ENCODE peak calls at places on chromosomes 3 and 15, in eight cellular contexts. B is H1, R is HepG2, C is K562, J is HCT116, U is SK-N-SH, E is GM23338, G is GM12878. X is an unnamed sample.

GRCh38 chr3:71064976-71065763 is 518.4 kb downstream of the FOXP1 start:
- DNase-seq in B (no peak), R (peak), C (peak), J (no peak), U (no peak), E (peak), G (no peak), X (peak)

GRCh38 chr15:47356297-47356696 is 361.0 kb upstream of the SEMA6D start:
- DNase-seq in B (no peak), R (no peak), C (no peak), J (no peak), U (no peak), E (no peak), G (no peak), X (no peak)

GRCh38 chr15:78374436-78375393 is 34.6 kb downstream of the CRABP1 start:
- DNase-seq in B (no peak), R (peak), C (peak), J (peak), U (no peak), E (no peak), G (no peak), X (no peak)

GRCh38 chr15:89184886-89185526 is 36.4 kb downstream of the RLBP1 start:
- DNase-seq in B (no peak), R (no peak), C (no peak), J (no peak), U (no peak), E (no peak), G (no peak), X (no peak)

GRCh38 chr3:89740881-89741177 is 633.4 kb downstream of the EPHA3 start:
- DNase-seq in B (no peak), R (no peak), C (no peak), J (no peak), U (no peak), E (no peak), G (no peak), X (no peak)

GRCh38 chr3:69505770-69506407 is 120.0 kb upstream of the FRMD4B start:
- DNase-seq in B (no peak), R (no peak), C (no peak), J (no peak), U (no peak), E (no peak), G (no peak), X (peak)

GRCh38 chr3:143596957-143597642 is 251.2 kb downstream of the SLC9A9 start:
- DNase-seq in B (no peak), R (no peak), C (peak), J (no peak), U (no peak), E (peak), G (no peak), X (no peak)

GRCh38 chr3:138459619-138460535 is 25.5 kb downstream of the ESYT3 start:
- DNase-seq in B (no peak), R (no peak), C (no peak), J (no peak), U (no peak), E (no peak), G (no peak), X (no peak)

GRCh38 chr3:193974147-193974546 is 161.8 kb upstream of the HES1 start:
- DNase-seq in B (no peak), R (no peak), C (no peak), J (no peak), U (no peak), E (no peak), G (no peak), X (peak)

GRCh38 chr15:35393403-35393802 is 152.6 kb downstream of the DPH6 start:
- DNase-seq in B (no peak), R (no peak), C (no peak), J (no peak), U (no peak), E (no peak), G (no peak), X (no peak)

GRCh38 chr3:52004158-52004787 is 8.6 kb upstream of the RPL29 start:
- DNase-seq in B (no peak), R (peak), C (peak), J (no peak), U (peak), E (peak), G (no peak), X (peak)

GRCh38 chr3:14922863-14923262 is 24.5 kb upstream of the NR2C2 start:
- DNase-seq in B (no peak), R (no peak), C (no peak), J (no peak), U (no peak), E (no peak), G (no peak), X (no peak)

GRCh38 chr3:39521456-39521855 is 54.0 kb downstream of the MOBP start:
- DNase-seq in B (no peak), R (no peak), C (no peak), J (no peak), U (no peak), E (no peak), G (no peak), X (no peak)

GRCh38 chr3:72144773-72145505 is 360.0 kb upstream of the PROK2 start:
- DNase-seq in B (no peak), R (peak), C (peak), J (no peak), U (peak), E (no peak), G (no peak), X (no peak)

GRCh38 chr3:62373215-62373614 is at the start of gene FEZF2:
- DNase-seq in B (no peak), R (no peak), C (no peak), J (no peak), U (peak), E (peak), G (no peak), X (no peak)

GRCh38 chr3:29693863-29694262 is 413.0 kb downstream of the RBMS3 start:
- DNase-seq in B (peak), R (no peak), C (no peak), J (peak), U (peak), E (peak), G (no peak), X (peak)

GRCh38 chr15:31866248-31866647 is 164.1 kb upstream of the CHRNA7 start:
- DNase-seq in B (no peak), R (no peak), C (no peak), J (no peak), U (no peak), E (no peak), G (no peak), X (no peak)

GRCh38 chr3:128456776-128457715 is 9.6 kb downstream of the DNAJB8 start:
- DNase-seq in B (no peak), R (no peak), C (peak), J (no peak), U (peak), E (peak), G (no peak), X (no peak)

GRCh38 chr3:141393151-141394076 is 25.1 kb downstream of the ZBTB38 start:
- DNase-seq in B (no peak), R (no peak), C (no peak), J (no peak), U (peak), E (peak), G (no peak), X (no peak)

GRCh38 chr3:62632510-62633294 is 242.5 kb downstream of the CADPS start:
- DNase-seq in B (no peak), R (no peak), C (no peak), J (no peak), U (no peak), E (peak), G (no peak), X (no peak)

GRCh38 chr3:168341192-168341816 is 245.6 kb upstream of the GOLIM4 start:
- DNase-seq in B (no peak), R (no peak), C (no peak), J (no peak), U (peak), E (no peak), G (no peak), X (no peak)

GRCh38 chr15:84734794-84735479 is 13.5 kb upstream of the ZNF592 start:
- DNase-seq in B (peak), R (peak), C (peak), J (peak), U (no peak), E (peak), G (peak), X (no peak)

GRCh38 chr15:67179411-67179995 is 75.0 kb downstream of the AAGAB start:
- DNase-seq in B (no peak), R (no peak), C (no peak), J (no peak), U (no peak), E (no peak), G (no peak), X (no peak)

GRCh38 chr3:55571913-55572312 is 84.8 kb upstream of the WNT5A start:
- DNase-seq in B (peak), R (peak), C (no peak), J (no peak), U (no peak), E (peak), G (no peak), X (no peak)

GRCh38 chr3:32708672-32709283 is 23.8 kb downstream of the CNOT10 start:
- DNase-seq in B (no peak), R (no peak), C (peak), J (no peak), U (no peak), E (no peak), G (no peak), X (no peak)

GRCh38 chr3:114175204-114175987 is 3.5 kb downstream of the DRD3 start:
- DNase-seq in B (no peak), R (no peak), C (no peak), J (no peak), U (no peak), E (no peak), G (no peak), X (no peak)
- H3K4me3 ChIP-seq in B (no peak), R (no peak), C (no peak), J (no peak), U (no peak), E (no peak), G (no peak), X (no peak)

DNA sequence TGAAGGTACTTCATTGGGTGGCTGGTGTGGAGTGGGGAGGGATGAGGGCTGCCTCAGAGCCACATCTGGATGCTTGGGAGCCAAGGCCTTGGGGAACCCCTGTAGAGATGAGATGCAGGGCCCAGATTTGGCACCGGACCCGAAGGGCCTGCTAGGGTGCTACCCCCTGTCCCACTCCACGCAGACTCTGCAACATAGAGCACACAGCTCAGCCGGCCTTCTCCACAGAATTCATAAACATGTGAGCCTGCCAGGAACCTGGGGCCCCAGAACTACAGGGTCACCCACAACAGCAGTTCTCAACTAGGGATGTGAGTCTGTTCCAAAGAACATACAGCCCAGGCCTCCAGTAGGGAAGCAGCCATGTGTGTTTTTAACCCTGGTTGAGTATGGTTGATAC is 62.8 kb downstream of the LRIG1 start:
- DNase-seq in B (no peak), R (no peak), C (no peak), J (no peak), U (no peak), E (no peak), G (no peak), X (no peak)
- TF ChIP-seq POLR2AphosphoS5 in B (no peak), R (no peak), C (no peak), J (no peak), U (no peak), E (no peak), G (no peak), X (no peak)

GRCh38 chr3:158095302-158095997 is 10.8 kb downstream of the SHOX2 start:
- DNase-seq in B (no peak), R (no peak), C (no peak), J (no peak), U (no peak), E (peak), G (no peak), X (peak)

GRCh38 chr3:158097571-158098553 is 8.4 kb downstream of the SHOX2 start:
- DNase-seq in B (peak), R (peak), C (no peak), J (no peak), U (no peak), E (peak), G (peak), X (peak)

GRCh38 chr3:158098834-158099424 is 7.3 kb downstream of the SHOX2 start:
- DNase-seq in B (no peak), R (no peak), C (no peak), J (no peak), U (no peak), E (peak), G (no peak), X (no peak)

GRCh38 chr3:158094917-158095301 is 11.3 kb downstream of the SHOX2 start:
- DNase-seq in B (no peak), R (no peak), C (no peak), J (no peak), U (no peak), E (no peak), G (no peak), X (no peak)

DNA sequence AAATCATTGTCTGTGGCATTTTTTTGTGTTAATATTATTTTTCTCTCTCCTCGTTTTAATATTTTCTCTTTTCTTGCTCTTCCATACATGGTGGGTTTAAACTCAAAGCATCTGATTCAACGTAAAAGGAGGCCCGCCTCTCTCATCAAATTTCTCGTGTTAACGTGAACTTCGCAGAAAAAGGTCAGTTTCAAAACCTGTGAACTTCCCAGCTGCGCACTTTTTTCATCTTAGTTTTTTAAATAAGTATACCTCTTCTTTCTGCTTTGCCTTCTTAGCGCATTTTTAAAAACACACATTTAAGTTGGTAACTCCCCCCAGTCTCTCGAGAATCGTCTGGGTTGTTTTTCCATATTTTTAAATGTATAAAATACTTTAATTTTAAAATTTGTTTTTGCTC is 9.1 kb downstream of the SHOX2 start:
- DNase-seq in B (no peak), R (no peak), C (no peak), J (no peak), U (no peak), E (no peak), G (no peak), X (no peak)
- H3K4me2 ChIP-seq in B (peak), R (peak), C (no peak), J (no peak), U (no peak), E (peak), G (peak), X (no peak)

GRCh38 chr3:160049570-160049969 is 60.9 kb downstream of the IL12A start:
- DNase-seq in B (no peak), R (no peak), C (no peak), J (no peak), U (peak), E (no peak), G (no peak), X (no peak)

GRCh38 chr3:160055659-160056058 is 67.0 kb downstream of the IL12A start:
- DNase-seq in B (no peak), R (no peak), C (no peak), J (no peak), U (no peak), E (no peak), G (no peak), X (no peak)

GRCh38 chr3:160053048-160053391 is 64.4 kb downstream of the IL12A start:
- DNase-seq in B (no peak), R (no peak), C (no peak), J (no peak), U (no peak), E (no peak), G (no peak), X (no peak)

GRCh38 chr3:160050019-160050418 is 61.4 kb downstream of the IL12A start:
- DNase-seq in B (no peak), R (no peak), C (no peak), J (no peak), U (no peak), E (no peak), G (no peak), X (no peak)

DNA sequence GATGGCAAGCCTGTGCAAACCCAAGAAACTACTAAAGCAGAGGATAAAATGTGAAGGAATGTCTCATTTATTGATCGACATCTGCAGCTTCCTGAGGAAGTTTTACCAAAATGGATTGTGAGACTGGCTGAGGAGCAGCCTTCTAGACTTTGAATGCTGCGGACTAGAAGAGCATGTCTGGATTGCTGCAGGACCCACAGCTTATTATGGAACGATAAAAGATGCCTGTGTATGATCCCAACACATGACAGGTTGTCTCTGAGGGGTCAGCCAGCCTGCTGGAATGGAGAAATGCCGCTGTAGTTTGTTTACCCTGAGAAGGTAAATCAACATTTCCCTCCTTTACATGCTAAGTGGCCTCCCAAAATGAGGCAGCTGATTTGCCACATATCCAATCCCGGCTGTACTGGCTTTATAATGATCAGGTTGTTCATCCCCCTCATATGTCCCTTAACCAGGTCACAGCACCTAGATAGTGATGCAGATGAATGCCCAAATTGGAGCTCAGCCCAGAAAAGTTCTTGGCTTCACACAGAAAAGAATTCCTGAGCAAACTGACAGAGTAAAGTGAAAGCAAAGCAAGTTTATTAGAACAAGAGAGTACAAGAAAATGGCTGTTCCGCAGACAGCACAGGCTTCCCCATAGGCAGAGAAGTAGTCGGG is 63.9 kb downstream of the IL12A start:
- DNase-seq in B (no peak), R (no peak), C (no peak), J (no peak), U (peak), E (no peak), G (no peak), X (no peak)
- H3K4me3 ChIP-seq in B (no peak), R (peak), C (no peak), J (no peak), U (no peak), E (no peak), G (no peak), X (no peak)

DNA sequence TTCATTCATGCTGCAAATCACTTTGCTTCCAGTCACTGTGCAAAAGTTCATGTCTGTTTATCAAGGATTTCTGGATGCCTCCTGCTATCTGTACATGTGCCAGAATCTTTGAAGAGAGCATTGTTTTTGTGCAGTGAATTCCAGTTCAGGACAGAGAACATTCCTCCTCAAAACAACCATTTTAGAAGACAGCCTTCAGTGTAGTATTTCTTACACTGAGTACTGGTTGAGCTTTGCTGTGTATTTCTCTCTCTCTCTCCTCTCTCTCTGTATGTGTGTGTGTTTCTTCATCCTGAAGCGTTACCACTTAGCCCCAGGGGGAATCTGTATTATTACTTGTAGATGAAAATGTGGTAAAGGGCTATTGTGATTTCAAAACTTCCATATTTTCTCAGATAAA is 123.8 kb upstream of the CHL1 start:
- DNase-seq in B (no peak), R (no peak), C (no peak), J (no peak), U (no peak), E (no peak), G (no peak), X (no peak)
- TF ChIP-seq POLR2AphosphoS5 in B (no peak), R (no peak), C (no peak), J (no peak), U (no peak), E (no peak), G (no peak), X (no peak)

GRCh38 chr3:58175429-58176184 is 35.2 kb downstream of the DNASE1L3 start:
- DNase-seq in B (no peak), R (peak), C (no peak), J (no peak), U (no peak), E (peak), G (no peak), X (peak)

GRCh38 chr3:58176827-58177489 is 33.8 kb downstream of the DNASE1L3 start:
- DNase-seq in B (no peak), R (no peak), C (no peak), J (no peak), U (no peak), E (no peak), G (no peak), X (no peak)

GRCh38 chr3:58175098-58175428 is 35.7 kb downstream of the DNASE1L3 start:
- DNase-seq in B (no peak), R (no peak), C (no peak), J (no peak), U (no peak), E (no peak), G (no peak), X (no peak)

GRCh38 chr3:58177747-58178527 is 32.8 kb downstream of the DNASE1L3 start:
- DNase-seq in B (peak), R (peak), C (peak), J (peak), U (peak), E (peak), G (no peak), X (peak)

DNA sequence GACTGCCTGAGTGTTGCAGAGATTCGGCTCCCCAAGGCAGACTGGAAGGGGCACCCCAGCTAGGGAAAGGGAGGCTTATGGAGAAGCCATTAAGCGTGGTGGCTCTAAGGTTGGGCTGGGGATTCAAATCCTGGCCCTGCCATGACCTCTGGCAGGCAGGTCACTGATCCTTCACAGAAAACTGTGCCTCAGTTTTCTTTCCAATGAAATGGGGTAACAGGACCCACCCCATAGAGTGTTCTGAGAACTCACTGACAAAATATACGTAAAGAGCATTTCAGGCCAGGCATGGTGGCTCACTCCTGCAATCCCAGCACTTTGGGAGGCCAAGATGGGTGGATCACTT is 34.6 kb downstream of the DNASE1L3 start:
- DNase-seq in B (no peak), R (no peak), C (no peak), J (no peak), U (no peak), E (no peak), G (no peak), X (no peak)
- H3K4me2 ChIP-seq in B (no peak), R (peak), C (no peak), J (no peak), U (no peak), E (no peak), G (no peak), X (no peak)